ENCODE peak calls at places on chromosomes 16 and 17, in four cellular contexts. L, H, X and M are unnamed samples.

GRCh38 chr17:58320163-58320558 is 8.4 kb downstream of the TSPOAP1 start:
- DNase-seq in H (no peak), X (no peak), L (no peak), M (no peak)

GRCh38 chr17:65553009-65553645 is 8.3 kb downstream of the AXIN2 start:
- DNase-seq in H (no peak), X (no peak), L (no peak), M (no peak)

GRCh38 chr16:68342620-68343019 is 31.8 kb downstream of the PRMT7 start:
- DNase-seq in H (no peak), X (no peak), L (no peak), M (no peak)

GRCh38 chr17:33924105-33924504 is 331.0 kb upstream of the CCL2 start:
- DNase-seq in L (no peak), H (no peak), X (no peak), M (no peak)

GRCh38 chr17:72514888-72515287 is 394.1 kb downstream of the SOX9 start:
- DNase-seq in X (no peak), L (no peak), H (no peak), M (no peak)

GRCh38 chr17:77402159-77402731 is 261.5 kb downstream of the SEC14L1 start:
- DNase-seq in X (no peak), L (no peak), H (no peak), M (no peak)

GRCh38 chr16:79286646-79287423 is 313.7 kb downstream of the MAF start:
- DNase-seq in L (peak), H (no peak), X (peak), M (peak)

GRCh38 chr17:78391843-78392242 is 13.4 kb downstream of the PGS1 start:
- DNase-seq in X (no peak), H (no peak), L (no peak), M (no peak)

GRCh38 chr17:44926841-44927525 is 11.7 kb upstream of the GFAP start:
- DNase-seq in L (no peak), H (no peak), X (no peak), M (no peak)

GRCh38 chr16:8634991-8635736 is 13.7 kb downstream of the METTL22 start:
- DNase-seq in L (no peak), X (no peak), H (peak), M (no peak)

GRCh38 chr17:77529328-77529650 is 388.5 kb downstream of the SEC14L1 start:
- DNase-seq in L (no peak), H (no peak), X (no peak), M (no peak)

GRCh38 chr17:59001158-59001814 is 105.4 kb downstream of the TRIM37 start:
- DNase-seq in X (peak), L (peak), H (no peak), M (no peak)

GRCh38 chr16:87353613-87354012 is 30.0 kb downstream of the FBXO31 start:
- DNase-seq in H (no peak), L (no peak), X (no peak), M (no peak)

GRCh38 chr17:76273435-76273921 is 8.3 kb downstream of the UBALD2 start:
- DNase-seq in L (no peak), H (no peak), X (no peak), M (no peak)

GRCh38 chr17:4230142-4230541 is 33.6 kb downstream of the ANKFY1 start:
- DNase-seq in X (no peak), L (no peak), H (peak), M (no peak)

GRCh38 chr16:30185141-30185682 is 1.8 kb downstream of the CORO1A start:
- DNase-seq in H (no peak), X (peak), L (peak), M (no peak)

GRCh38 chr16:12119562-12119961 is 143.0 kb downstream of the SNX29 start:
- DNase-seq in L (no peak), H (no peak), X (no peak), M (no peak)

GRCh38 chr16:87834668-87835473 is 34.4 kb downstream of the SLC7A5 start:
- DNase-seq in H (no peak), L (no peak), X (no peak), M (no peak)

GRCh38 chr17:17041018-17041521 is 1.2 kb upstream of the MPRIP start:
- DNase-seq in H (no peak), L (no peak), X (no peak), M (no peak)

GRCh38 chr17:80790021-80790765 is 201.4 kb upstream of the CHMP6 start:
- DNase-seq in X (no peak), L (no peak), H (no peak), M (no peak)

GRCh38 chr16:61313931-61314330 is 722.3 kb downstream of the CDH8 start:
- DNase-seq in X (no peak), H (no peak), L (no peak), M (no peak)

GRCh38 chr16:64478258-64478906 is 643.5 kb downstream of the CDH11 start:
- DNase-seq in X (no peak), H (no peak), L (no peak), M (no peak)

GRCh38 chr17:8072339-8072726 is 15.2 kb downstream of the ALOX12B start:
- DNase-seq in L (no peak), X (no peak), H (no peak), M (no peak)

GRCh38 chr16:22214402-22214801 is 8.3 kb downstream of the EEF2K start:
- DNase-seq in H (no peak), X (no peak), L (no peak), M (no peak)

GRCh38 chr16:11045846-11046245 is 101.5 kb downstream of the CLEC16A start:
- DNase-seq in H (no peak), X (no peak), L (no peak), M (no peak)

GRCh38 chr16:825298-826061 is 24.9 kb upstream of the GNG13 start:
- DNase-seq in L (no peak), H (no peak), X (no peak), M (no peak)

GRCh38 chr17:46832945-46833839 is 14.7 kb upstream of the WNT3 start:
- DNase-seq in X (no peak), L (no peak), H (no peak), M (no peak)

GRCh38 chr17:55275894-55276804 is 11.4 kb downstream of the HLF start:
- DNase-seq in L (no peak), X (no peak), H (no peak), M (no peak)

GRCh38 chr17:40024901-40025300 is 9.7 kb downstream of the CSF3 start:
- DNase-seq in L (no peak), H (no peak), X (no peak), M (no peak)

GRCh38 chr16:66434619-66435430 is 7.7 kb downstream of the BEAN1 start:
- DNase-seq in H (no peak), L (no peak), X (no peak), M (no peak)

GRCh38 chr16:57485916-57486857 is at the start of gene DOK4:
- DNase-seq in X (peak), H (peak), L (peak), M (peak)

GRCh38 chr17:29131814-29132682 is 48.1 kb downstream of the MYO18A start:
- DNase-seq in H (no peak), L (no peak), X (no peak), M (no peak)